ENCODE peak calls at places on chromosome 6, in six cellular contexts. M is A549, C is HepG2, N is K562, I is endothelial cell of umbilical vein, D is GM12878. U is an unnamed sample.

GRCh38 chr6:114634016-114634415 is 291.2 kb upstream of the HS3ST5 start:
- DNase-seq in I (no peak), M (no peak), C (no peak), D (no peak), N (no peak), U (no peak)

GRCh38 chr6:139425780-139426179 is 51.3 kb upstream of the CITED2 start:
- DNase-seq in C (no peak), I (no peak), M (no peak), N (no peak), D (no peak), U (no peak)

GRCh38 chr6:159968295-159969203 is at the start of gene IGF2R:
- DNase-seq in N (peak; percentile 99), D (no peak), I (peak; percentile 69), C (peak; percentile 83), M (peak; percentile 83), U (peak; percentile 94)

GRCh38 chr6:36701401-36701991 is 3.9 kb downstream of the RAB44 start:
- DNase-seq in N (no peak), M (no peak), C (peak; percentile 52), I (no peak), D (no peak), U (peak; percentile 66)

GRCh38 chr6:90131614-90132423 is 164.8 kb downstream of the BACH2 start:
- DNase-seq in N (no peak), D (no peak), I (no peak), M (no peak), C (no peak), U (peak; percentile 22)

GRCh38 chr6:107823047-107823557 is 1.0 kb downstream of the SCML4 start:
- DNase-seq in C (no peak), I (no peak), D (no peak), N (no peak), M (no peak), U (no peak)

GRCh38 chr6:54262499-54262898 is 45.7 kb upstream of the TINAG start:
- DNase-seq in C (no peak), D (no peak), I (no peak), N (no peak), M (no peak), U (no peak)

GRCh38 chr6:129749749-129750120 is 39.8 kb upstream of the ARHGAP18 start:
- DNase-seq in D (peak; percentile 61), C (no peak), I (peak; percentile 84), M (no peak), N (peak; percentile 16), U (peak; percentile 80)

GRCh38 chr6:109039795-109040194 is 54.9 kb downstream of the SESN1 start:
- DNase-seq in D (no peak), M (no peak), I (no peak), C (no peak), N (no peak), U (peak; percentile 67)

GRCh38 chr6:7249391-7249790 is 63.6 kb downstream of the SSR1 start:
- DNase-seq in D (no peak), C (no peak), I (no peak), M (no peak), N (no peak), U (no peak)

GRCh38 chr6:156617376-156617775 is 159.8 kb upstream of the ARID1B start:
- DNase-seq in I (peak; percentile 32), M (no peak), C (peak; percentile 81), N (peak; percentile 69), D (no peak), U (no peak)

GRCh38 chr6:42125663-42126062 is 16.8 kb downstream of the C6orf132 start:
- DNase-seq in C (no peak), N (peak; percentile 31), D (no peak), M (no peak), I (no peak), U (no peak)

GRCh38 chr6:147504848-147505247 is 3.6 kb upstream of the SAMD5 start:
- DNase-seq in M (no peak), D (no peak), I (no peak), C (no peak), N (no peak), U (no peak)

GRCh38 chr6:149127212-149127611 is 190.3 kb upstream of the TAB2 start:
- DNase-seq in I (peak; percentile 21), C (no peak), N (no peak), M (no peak), D (no peak), U (no peak)

GRCh38 chr6:165632194-165632593 is 30.8 kb downstream of the PDE10A start:
- DNase-seq in M (no peak), I (peak; percentile 6), C (no peak), N (no peak), D (no peak), U (no peak)

GRCh38 chr6:44234101-44235090 is 11.0 kb downstream of the SLC29A1 start:
- DNase-seq in M (no peak), I (peak; percentile 69), D (no peak), N (peak; percentile 85), C (peak; percentile 78), U (peak; percentile 57)

GRCh38 chr6:145006914-145007313 is 721.8 kb downstream of the UTRN start:
- DNase-seq in I (no peak), M (no peak), N (no peak), C (no peak), D (no peak), U (no peak)

GRCh38 chr6:43966806-43967575 is 160.3 kb downstream of the MRPL14 start:
- DNase-seq in C (no peak), I (no peak), D (no peak), N (no peak), M (no peak), U (no peak)

GRCh38 chr6:107740496-107741190 is 83.5 kb downstream of the SCML4 start:
- DNase-seq in M (no peak), C (no peak), D (no peak), I (no peak), N (no peak), U (no peak)

GRCh38 chr6:20907486-20908071 is 373.3 kb downstream of the CDKAL1 start:
- DNase-seq in N (peak; percentile 15), M (no peak), C (no peak), I (no peak), D (no peak), U (peak; percentile 16)

GRCh38 chr6:17013701-17014100 is 88.1 kb upstream of the STMND1 start:
- DNase-seq in I (peak; percentile 23), N (no peak), C (no peak), D (no peak), M (no peak), U (no peak)

GRCh38 chr6:123118811-123119210 is 122.8 kb downstream of the CLVS2 start:
- DNase-seq in D (no peak), I (no peak), C (no peak), M (no peak), N (no peak), U (no peak)

GRCh38 chr6:23454090-23454998 is 671.7 kb upstream of the NRSN1 start:
- DNase-seq in C (no peak), N (no peak), M (no peak), I (no peak), D (no peak), U (no peak)

GRCh38 chr6:47922391-47922790 is 140.6 kb downstream of the OPN5 start:
- DNase-seq in I (no peak), D (no peak), C (no peak), N (no peak), M (no peak), U (no peak)
- TF ChIP-seq MYC in I (no peak), D (no peak), C (no peak), N (no peak), M (no peak), U (no peak)

DNA sequence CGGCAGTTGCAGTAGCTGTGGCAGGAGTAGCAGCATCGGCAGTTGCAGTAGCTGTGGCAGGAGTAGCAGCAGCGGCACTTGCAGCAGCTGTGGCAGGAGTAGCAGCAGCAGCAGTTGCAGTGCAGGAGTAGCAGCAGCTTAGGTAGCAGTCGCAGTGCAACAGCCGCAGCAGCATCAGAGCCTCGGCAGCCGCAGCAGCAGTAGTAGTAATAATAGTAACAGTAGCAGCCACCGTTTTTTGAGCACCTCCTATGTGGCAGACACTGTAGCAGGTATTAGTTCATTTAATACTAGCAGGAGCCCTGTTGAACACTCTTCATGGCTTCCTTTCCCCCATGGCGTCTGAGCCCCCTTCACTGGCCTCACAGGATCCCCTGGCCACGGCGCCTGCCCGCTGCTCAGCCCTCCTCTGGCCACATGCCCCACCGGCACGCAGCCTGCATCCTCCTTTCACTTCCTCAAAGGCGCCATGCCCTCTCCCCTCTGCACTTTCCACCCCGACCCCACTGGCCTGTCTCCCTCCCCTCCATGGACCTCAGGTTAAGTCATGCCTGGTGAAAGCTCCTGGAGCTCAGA is 19.1 kb upstream of the IRF4 start:
- DNase-seq in D (no peak), N (no peak), M (no peak), I (no peak), C (no peak), U (peak; percentile 65)
- H3K4me3 ChIP-seq in D (no peak overlapping the region), N (no peak overlapping the region), M (no peak overlapping the region), I (no peak overlapping the region), C (no peak overlapping the region), U (no peak overlapping the region)

DNA sequence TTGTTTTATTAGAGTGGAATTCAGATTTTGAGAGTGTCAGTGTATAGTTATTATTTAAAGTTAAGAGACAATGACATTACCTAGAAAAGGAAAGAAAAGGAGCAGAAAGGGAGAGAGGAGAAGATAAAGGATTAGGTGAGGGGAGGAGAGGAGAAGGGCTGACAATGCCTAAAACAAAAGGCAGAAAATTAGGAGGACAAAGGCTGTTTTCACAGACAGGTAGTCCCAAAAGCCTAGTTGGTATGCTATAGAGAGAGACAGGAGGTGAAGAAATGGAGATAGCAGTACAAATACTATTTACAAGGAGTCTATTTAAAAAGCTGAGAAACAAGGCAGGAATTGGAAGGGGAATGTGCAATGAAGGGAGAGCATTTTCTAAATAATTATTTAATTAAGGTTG is 409.4 kb upstream of the ADGRB3 start:
- DNase-seq in C (no peak), D (no peak), M (no peak), I (no peak), N (no peak), U (no peak)
- TF ChIP-seq MAX in C (no peak), D (no peak), M (no peak), I (no peak), N (no peak), U (no peak)

GRCh38 chr6:82711992-82712788 is 348.6 kb downstream of the TPBG start:
- DNase-seq in M (no peak), I (no peak), C (no peak), N (no peak), D (no peak), U (no peak)

GRCh38 chr6:82712826-82713225 is 349.2 kb downstream of the TPBG start:
- DNase-seq in D (no peak), I (no peak), M (no peak), C (no peak), N (peak; percentile 25), U (no peak)

GRCh38 chr6:82705579-82705978 is 342.0 kb downstream of the TPBG start:
- DNase-seq in I (no peak), M (no peak), D (no peak), N (no peak), C (no peak), U (no peak)

DNA sequence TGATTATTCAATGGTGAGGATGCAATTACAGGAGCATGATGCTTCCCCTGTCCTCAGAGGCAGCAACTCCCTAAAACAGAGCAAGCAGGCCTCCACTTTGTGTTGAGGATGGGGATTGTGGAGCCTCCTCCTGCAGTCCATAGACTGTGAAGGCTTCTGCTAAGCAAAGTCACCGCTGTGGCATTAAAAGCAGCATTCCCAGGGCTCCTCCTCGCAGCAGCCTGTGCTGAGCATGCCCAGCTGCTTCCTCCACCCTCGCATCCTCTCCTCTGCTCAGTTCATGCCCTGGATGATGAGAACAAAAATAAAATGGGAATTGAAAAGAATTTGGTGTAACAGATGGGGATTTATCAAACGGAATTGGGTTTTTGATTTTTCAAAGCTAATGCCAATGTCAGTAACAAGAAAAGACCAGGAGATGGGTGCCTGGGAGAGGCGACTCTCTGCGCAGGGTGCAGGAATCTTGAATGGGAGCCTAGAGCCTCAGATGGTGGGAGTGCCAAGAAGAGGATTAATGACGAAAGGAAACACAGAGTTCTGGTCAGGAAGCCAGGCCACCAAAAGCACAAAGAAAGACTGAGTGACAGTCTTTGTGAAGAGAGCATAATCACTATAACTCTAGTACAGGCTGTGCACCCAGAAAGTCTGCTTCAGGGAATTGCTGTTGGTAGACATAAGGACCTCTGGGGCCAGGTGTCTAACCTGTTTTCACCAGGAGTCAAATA is 347.6 kb downstream of the TPBG start:
- DNase-seq in C (no peak), N (no peak), I (no peak), M (no peak), D (no peak), U (no peak)
- TF ChIP-seq MYC in C (no peak), N (no peak), I (no peak), M (no peak), D (no peak), U (no peak)